ENCODE peak calls at places on chromosomes 12 and 14, in four cellular contexts. K is PC-3, Z is MM.1S, Y is AG10803. I is an unnamed sample.

GRCh38 chr12:26164118-26164517 is 31.3 kb upstream of the SSPN start:
- DNase-seq in Z (no peak), Y (no peak), K (no peak), I (no peak)

GRCh38 chr14:24880689-24881088 is 169.3 kb downstream of the STXBP6 start:
- DNase-seq in K (no peak), Y (no peak), Z (no peak), I (peak)

GRCh38 chr12:79938843-79939242 is 3.9 kb upstream of the PPP1R12A start:
- DNase-seq in Z (no peak), K (no peak), Y (no peak), I (no peak)

GRCh38 chr12:28222081-28222700 is 31.9 kb downstream of the CCDC91 start:
- DNase-seq in Z (no peak), Y (no peak), K (no peak), I (no peak)

GRCh38 chr12:53212931-53213330 is 5.9 kb upstream of the ITGB7 start:
- DNase-seq in Z (no peak), K (no peak), Y (no peak), I (no peak)

GRCh38 chr12:52903285-52903854 is 1.5 kb downstream of the KRT8 start:
- DNase-seq in K (peak), Z (no peak), Y (peak), I (peak)

GRCh38 chr12:109545826-109546225 is 27.5 kb downstream of the MMAB start:
- DNase-seq in K (no peak), Z (no peak), Y (no peak), I (no peak)

GRCh38 chr12:60501124-60501729 is 905.4 kb downstream of the SLC16A7 start:
- DNase-seq in Z (peak), K (peak), Y (peak), I (peak)

GRCh38 chr14:74979442-74980397 is 23.0 kb upstream of the EIF2B2 start:
- DNase-seq in K (peak), Y (peak), Z (no peak), I (peak)
- TF ChIP-seq CTCF in K (no peak), Y (peak), Z (no peak), I (peak)

DNA sequence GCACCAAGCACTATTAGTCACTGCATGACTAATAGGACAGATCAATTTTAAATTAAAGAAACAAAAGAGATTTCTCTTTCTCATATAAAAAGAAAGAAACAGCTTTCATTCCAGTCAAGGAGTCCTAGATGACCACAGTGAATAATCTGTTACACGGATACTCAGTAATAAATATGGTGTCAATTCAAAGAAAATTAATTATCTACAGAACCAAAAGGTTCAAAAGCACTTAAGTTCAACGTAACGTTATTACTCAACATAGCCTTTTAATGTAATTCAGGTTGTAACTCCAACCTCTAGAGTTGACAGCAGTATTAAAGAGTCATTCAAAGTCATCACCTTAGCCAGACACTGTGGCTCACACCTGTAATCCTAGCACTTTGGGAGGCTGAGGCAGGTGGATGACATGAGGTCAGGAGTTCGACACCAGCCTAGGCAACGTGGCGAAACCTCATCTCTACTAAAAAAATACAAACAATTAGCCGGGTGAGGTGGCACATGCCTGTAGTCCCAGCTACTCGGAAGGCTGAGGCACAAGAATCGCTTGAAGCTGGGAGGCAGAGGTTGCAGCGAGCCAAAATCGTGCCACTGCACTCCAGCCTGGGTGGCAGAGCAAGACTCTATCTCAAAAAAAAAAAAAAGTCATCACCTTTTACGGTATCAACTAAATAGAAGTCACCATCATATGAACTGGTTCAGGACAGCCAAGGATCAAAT is 4.4 kb downstream of the PPTC7 start:
- DNase-seq in Y (no peak), Z (no peak), K (no peak), I (no peak)
- H3K4me3 ChIP-seq in Y (no peak), Z (no peak), K (peak), I (no peak)

GRCh38 chr12:69074559-69075349 is 141.8 kb upstream of the CPM start:
- DNase-seq in K (no peak), Y (no peak), Z (no peak), I (no peak)
- TF ChIP-seq CTCF in K (no peak), Y (no peak), Z (no peak), I (no peak)

GRCh38 chr12:78865297-78865955 is 852 bp downstream of the SYT1 start:
- DNase-seq in K (no peak), Y (no peak), Z (peak), I (peak)
- H3K4me3 ChIP-seq in K (peak), Y (peak), Z (peak), I (peak)

GRCh38 chr14:94164685-94165431 is 9.3 kb upstream of the PPP4R4 start:
- DNase-seq in Z (no peak), Y (no peak), K (no peak), I (no peak)
- TF ChIP-seq CTCF in Z (no peak), Y (no peak), K (no peak), I (no peak)

DNA sequence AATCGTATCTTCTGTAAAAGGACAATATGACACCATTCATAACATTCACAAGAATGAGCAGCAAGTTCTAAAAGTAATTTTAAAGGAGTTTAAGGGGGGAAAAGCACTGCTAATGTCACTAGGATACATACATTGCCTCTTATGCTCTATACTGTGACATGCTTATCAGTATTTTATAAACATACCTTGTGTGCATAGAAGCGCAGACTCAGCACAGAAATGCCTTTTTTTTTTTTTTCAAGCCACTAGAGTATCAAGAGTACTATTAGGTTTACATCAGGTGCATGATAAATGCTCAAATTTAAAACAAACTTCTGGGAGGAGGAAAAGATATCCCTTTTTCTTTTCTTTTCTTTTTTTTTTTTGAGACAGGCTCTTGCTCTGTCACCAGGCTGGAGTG is 13.6 kb upstream of the SMARCC2 start:
- DNase-seq in K (no peak), Y (no peak), Z (no peak), I (no peak)
- H3K4me3 ChIP-seq in K (no peak), Y (no peak), Z (no peak), I (no peak)

DNA sequence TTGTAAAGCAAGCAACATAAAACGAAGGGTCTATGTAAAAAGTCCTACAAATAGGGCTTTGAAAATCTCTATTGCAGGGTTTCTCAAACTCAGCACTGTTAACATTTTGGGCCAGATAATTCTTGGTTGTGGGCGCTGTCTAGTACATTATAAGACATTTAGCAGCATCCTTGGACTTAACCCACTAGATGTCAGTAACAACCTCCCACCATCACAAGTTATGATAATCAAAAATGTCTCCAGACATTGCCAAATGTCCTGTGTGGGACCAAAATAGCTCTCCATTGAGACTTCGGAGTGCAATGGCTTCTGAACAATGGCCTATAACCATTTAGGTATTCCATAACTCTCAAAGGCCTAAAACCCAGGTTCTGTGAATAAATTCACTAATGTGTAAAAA is 22.9 kb upstream of the DHRS7 start:
- DNase-seq in K (peak), Y (no peak), Z (no peak), I (peak)
- TF ChIP-seq CTCF in K (peak), Y (no peak), Z (no peak), I (peak)

DNA sequence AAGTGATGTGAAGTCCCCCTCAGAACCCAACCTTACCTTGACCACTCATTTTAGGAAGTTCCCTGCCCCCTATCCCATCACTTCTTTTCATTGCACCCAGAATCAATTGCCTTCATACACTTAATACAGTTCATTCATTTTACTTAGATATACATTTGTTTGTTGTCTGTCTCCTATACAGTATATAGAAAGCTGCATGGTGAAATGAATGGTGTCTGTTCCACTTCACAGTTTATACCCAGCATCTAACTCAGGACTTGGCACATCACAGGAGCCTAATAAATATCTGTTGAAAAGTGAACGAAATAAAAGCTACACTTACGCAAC is 38.3 kb upstream of the TXNRD1 start:
- DNase-seq in Y (no peak), Z (no peak), K (no peak), I (no peak)
- H3K4me3 ChIP-seq in Y (no peak), Z (no peak), K (no peak), I (no peak)

GRCh38 chr14:75084513-75084912 is 15.1 kb downstream of the ZC2HC1C start:
- DNase-seq in Y (no peak), Z (no peak), K (peak), I (peak)
- TF ChIP-seq CTCF in Y (no peak), Z (no peak), K (peak), I (no peak)

DNA sequence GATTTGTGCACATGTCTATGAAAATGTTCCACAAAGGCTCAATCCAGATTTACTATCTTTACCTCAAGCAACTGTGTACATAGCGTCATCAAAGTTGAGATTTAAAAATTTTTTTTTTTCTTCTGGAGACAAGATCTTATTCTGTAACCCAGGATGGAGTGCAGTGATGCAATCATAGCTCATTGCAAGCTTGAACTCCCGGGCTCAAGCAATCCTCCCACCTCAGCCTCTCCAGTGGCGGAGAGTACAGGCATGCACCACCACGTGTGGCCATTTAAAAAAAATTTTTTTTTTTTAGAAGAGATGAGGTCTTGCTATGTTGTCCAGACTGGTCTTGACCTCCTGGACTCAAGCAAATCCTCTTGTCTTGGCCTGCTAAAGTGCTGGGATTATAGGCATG is 2.3 kb downstream of the COCH start:
- DNase-seq in K (no peak), Y (no peak), Z (no peak), I (no peak)
- H3K4me3 ChIP-seq in K (no peak), Y (no peak), Z (no peak), I (no peak)